ENCODE peak calls at places on chromosome 17, in six cellular contexts. N, E, P, K, D and G are unnamed samples.

GRCh38 chr17:57892820-57893595 is 43.2 kb upstream of the MRPS23 start:
- DNase-seq in E (no peak), P (peak), D (no peak), N (no peak), K (peak), G (peak)

GRCh38 chr17:7352559-7352889 is 562 bp downstream of the KCTD11 start:
- DNase-seq in D (no peak), P (no peak), K (no peak), E (no peak), N (no peak), G (no peak)

GRCh38 chr17:78476149-78476548 is 97.7 kb downstream of the PGS1 start:
- DNase-seq in E (no peak), D (no peak), N (no peak), P (no peak), K (no peak), G (no peak)

GRCh38 chr17:63702223-63702577 is 2.3 kb upstream of the LIMD2 start:
- DNase-seq in N (peak), D (peak), E (peak), P (peak), K (peak), G (no peak)

GRCh38 chr17:80882323-80882722 is 109.3 kb upstream of the CHMP6 start:
- DNase-seq in E (no peak), D (no peak), K (no peak), N (no peak), P (no peak), G (no peak)

GRCh38 chr17:79609616-79610150 is 1.2 kb downstream of the RBFOX3 start:
- DNase-seq in E (no peak), P (no peak), D (no peak), K (no peak), N (no peak), G (no peak)

GRCh38 chr17:29180051-29180787 is at the start of gene MYO18A:
- DNase-seq in N (peak), D (peak), E (peak), P (peak), K (peak), G (peak)

GRCh38 chr17:32583053-32583452 is 96.3 kb downstream of the CDK5R1 start:
- DNase-seq in P (no peak), N (no peak), E (no peak), D (no peak), K (no peak), G (no peak)